ENCODE peak calls at places on chromosomes 4 and X, in four cellular contexts. V, M, J and W are unnamed samples.

GRCh38 chr4:150033937-150034336 is 44.3 kb upstream of the DCLK2 start:
- DNase-seq in V (peak), M (no peak), J (no peak), W (peak)

GRCh38 chrX:153649178-153649914 is 2.3 kb downstream of the DUSP9 start:
- DNase-seq in V (no peak), M (peak), J (no peak), W (no peak)

GRCh38 chr4:89222171-89222570 is 85.4 kb downstream of the GPRIN3 start:
- DNase-seq in V (no peak), M (no peak), J (no peak), W (no peak)

GRCh38 chr4:7738458-7739076 is 201.1 kb downstream of the AFAP1 start:
- DNase-seq in V (no peak), M (no peak), J (no peak), W (no peak)

GRCh38 chr4:27049101-27049829 is 188.6 kb downstream of the STIM2 start:
- DNase-seq in V (no peak), M (no peak), J (no peak), W (no peak)

GRCh38 chr4:17636341-17636695 is 21.9 kb downstream of the MED28 start:
- DNase-seq in V (no peak), M (no peak), J (no peak), W (no peak)

GRCh38 chrX:51496501-51497291 is at the start of gene NUDT11:
- DNase-seq in V (peak), M (peak), J (peak), W (peak)

GRCh38 chr4:152032722-152033131 is 271.9 kb upstream of the GATB start:
- DNase-seq in V (peak), M (no peak), J (peak), W (peak)

GRCh38 chr4:73446336-73446938 is 10.4 kb downstream of the AFP start:
- DNase-seq in V (peak), M (peak), J (no peak), W (peak)

GRCh38 chr4:141637565-141637964 is 1.2 kb downstream of the IL15 start:
- DNase-seq in V (no peak), M (no peak), J (no peak), W (no peak)

GRCh38 chr4:107629318-107629717 is 90.7 kb downstream of the PAPSS1 start:
- DNase-seq in V (no peak), M (no peak), J (no peak), W (no peak)

GRCh38 chrX:17967888-17968287 is 106.8 kb upstream of the RAI2 start:
- DNase-seq in V (no peak), M (peak), J (no peak), W (no peak)

GRCh38 chr4:173835863-173836262 is 305.8 kb upstream of the HAND2 start:
- DNase-seq in V (peak), M (peak), J (peak), W (peak)

GRCh38 chr4:87370071-87370470 is 20.9 kb downstream of the HSD17B11 start:
- DNase-seq in V (no peak), M (no peak), J (no peak), W (no peak)

GRCh38 chrX:1207496-1208025 is 4.9 kb downstream of the CRLF2 start:
- DNase-seq in V (no peak), M (no peak), J (no peak), W (no peak)

GRCh38 chr4:13092702-13093101 is 391.4 kb downstream of the RAB28 start:
- DNase-seq in V (peak), M (no peak), J (no peak), W (peak)

GRCh38 chr4:150664935-150665334 is 83.0 kb downstream of the MAB21L2 start:
- DNase-seq in V (no peak), M (peak), J (peak), W (peak)

GRCh38 chr4:37733230-37733904 is 47.2 kb upstream of the RELL1 start:
- DNase-seq in V (no peak), M (no peak), J (no peak), W (no peak)

GRCh38 chrX:122622800-122623199 is 561.3 kb upstream of the GRIA3 start:
- DNase-seq in V (no peak), M (no peak), J (no peak), W (no peak)

GRCh38 chr4:81164623-81165416 is 50.2 kb downstream of the PRKG2 start:
- DNase-seq in V (peak), M (no peak), J (no peak), W (peak)

GRCh38 chr4:2302387-2303119 is 40.6 kb upstream of the MXD4 start:
- DNase-seq in V (no peak), M (no peak), J (no peak), W (no peak)

GRCh38 chrX:141405878-141406492 is 163.7 kb upstream of the SPANXC start:
- DNase-seq in V (peak), M (no peak), J (peak), W (peak)

GRCh38 chr4:185171373-185172071 is 28.5 kb downstream of the SLC25A4 start:
- DNase-seq in V (no peak), M (no peak), J (no peak), W (no peak)

GRCh38 chr4:109465065-109465464 is 31.4 kb downstream of the SEC24B start:
- DNase-seq in V (peak), M (no peak), J (no peak), W (peak)

GRCh38 chrX:134396174-134396573 is 63.8 kb upstream of the HPRT1 start:
- DNase-seq in V (no peak), M (no peak), J (no peak), W (peak)

GRCh38 chrX:41334866-41335589 is 1.1 kb downstream of the DDX3X start:
- DNase-seq in V (peak), M (peak), J (no peak), W (peak)

GRCh38 chr4:69759189-69759604 is 1.2 kb downstream of the SULT1B1 start:
- DNase-seq in V (no peak), M (no peak), J (no peak), W (peak)

GRCh38 chrX:39900788-39901170 is 197.0 kb downstream of the BCOR start:
- DNase-seq in V (no peak), M (no peak), J (no peak), W (peak)

GRCh38 chrX:108307408-108308085 is 130.7 kb downstream of the COL4A6 start:
- DNase-seq in V (no peak), M (no peak), J (no peak), W (no peak)

GRCh38 chrX:115357316-115357715 is 67.8 kb downstream of the LUZP4 start:
- DNase-seq in V (no peak), M (no peak), J (no peak), W (no peak)

GRCh38 chrX:15751160-15751819 is 13.2 kb downstream of the CA5B start:
- DNase-seq in V (peak), M (no peak), J (no peak), W (peak)
- H3K4me3 ChIP-seq in V (no peak), M (no peak), J (no peak), W (no peak)

DNA sequence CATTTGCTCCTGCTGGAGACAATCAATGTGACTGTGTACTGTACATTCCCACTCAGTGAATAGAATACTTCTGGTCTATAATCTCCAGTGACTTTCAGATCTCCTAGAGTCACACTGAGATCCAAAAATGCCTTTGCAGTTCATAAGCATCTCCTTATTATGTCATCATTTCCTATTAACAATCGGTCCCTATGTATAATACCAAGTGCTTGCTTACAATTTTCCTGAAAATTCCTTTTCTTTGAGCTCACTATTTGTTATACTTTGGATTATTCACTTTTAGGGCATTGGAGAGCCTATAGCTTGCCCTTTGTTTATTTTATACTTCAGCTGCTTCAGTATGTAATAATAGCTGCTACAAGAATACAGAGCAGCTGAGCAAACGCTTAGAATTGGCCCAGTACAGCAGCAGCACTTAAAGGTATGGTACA is 313.0 kb downstream of the DCTD start:
- DNase-seq in V (peak), M (no peak), J (peak), W (peak)
- H3K4me3 ChIP-seq in V (no peak), M (no peak), J (no peak), W (no peak)

GRCh38 chrX:10041383-10041782 is 74.2 kb downstream of the CLDN34 start:
- DNase-seq in V (peak), M (no peak), J (no peak), W (no peak)

GRCh38 chrX:10043386-10043785 is 76.2 kb downstream of the CLDN34 start:
- DNase-seq in V (no peak), M (no peak), J (no peak), W (no peak)

GRCh38 chrX:10040961-10041360 is 73.8 kb downstream of the CLDN34 start:
- DNase-seq in V (no peak), M (no peak), J (no peak), W (no peak)

GRCh38 chrX:10039821-10040793 is 72.9 kb downstream of the CLDN34 start:
- DNase-seq in V (no peak), M (no peak), J (no peak), W (peak)

GRCh38 chrX:10042055-10042454 is 74.9 kb downstream of the CLDN34 start:
- DNase-seq in V (no peak), M (no peak), J (no peak), W (no peak)
- H3K4me3 ChIP-seq in V (no peak), M (no peak), J (no peak), W (no peak)

DNA sequence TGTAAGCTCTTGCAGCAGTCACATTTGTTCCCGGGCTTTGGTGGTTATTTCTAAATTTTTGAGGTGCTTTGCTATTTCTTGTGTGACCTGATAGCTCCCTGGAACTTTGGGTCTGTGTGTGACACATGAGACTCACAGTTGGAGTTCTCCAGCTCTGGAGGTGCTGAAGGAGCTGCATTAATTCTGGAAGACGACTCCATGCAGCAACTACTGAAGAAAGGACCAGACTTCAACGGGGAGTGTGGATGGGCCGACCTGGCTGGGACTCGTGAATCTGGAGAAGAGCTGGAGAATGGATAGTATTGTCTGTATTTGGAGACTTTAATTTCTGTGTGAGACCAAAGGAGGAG is 1.5 kb downstream of the MRFAP1 start:
- DNase-seq in V (no peak), M (no peak), J (no peak), W (no peak)
- H3K4me3 ChIP-seq in V (peak), M (peak), J (peak), W (peak)

GRCh38 chr4:55018521-55018920 is 106.9 kb downstream of the KDR start:
- DNase-seq in V (no peak), M (no peak), J (no peak), W (no peak)
- H3K4me3 ChIP-seq in V (no peak), M (no peak), J (no peak), W (no peak)

GRCh38 chr4:54228563-54229501 is at the start of gene PDGFRA:
- DNase-seq in V (peak), M (peak), J (peak), W (peak)
- H3K4me3 ChIP-seq in V (peak), M (peak), J (peak), W (peak)

DNA sequence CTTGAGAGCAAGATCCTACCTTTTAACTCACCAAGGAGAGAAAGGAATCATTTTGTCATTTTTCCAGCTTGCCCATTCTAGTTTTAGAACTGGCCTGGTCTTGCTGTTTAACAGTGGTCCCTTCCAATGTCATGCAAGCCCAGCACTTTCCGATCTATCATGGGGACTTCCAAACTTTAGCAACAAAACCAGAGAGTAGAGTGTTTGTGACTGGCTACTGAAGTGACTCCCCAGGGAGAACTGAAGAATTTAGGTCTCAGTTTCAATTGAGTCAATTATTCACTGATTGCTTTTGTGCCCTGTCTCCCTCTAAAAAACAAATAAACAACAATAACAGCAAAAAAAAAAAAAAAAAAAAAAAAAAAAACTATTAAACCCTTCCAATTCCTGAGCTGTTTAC is 108.3 kb downstream of the LHFPL1 start:
- DNase-seq in V (no peak), M (no peak), J (no peak), W (no peak)
- H3K4me3 ChIP-seq in V (no peak), M (no peak), J (no peak), W (no peak)